ENCODE peak calls at places on chromosome 4, in six cellular contexts. One of them, this sample, is unnamed.

GRCh38 chr4:146976145-146976544 is 30.5 kb upstream of the TTC29 start:
- DNase-seq in effector memory CD4-positive, alpha-beta T cell: no peak
- DNase-seq in GM20000: no peak
- DNase-seq in naive B cell: no peak
- DNase-seq in NCI-H345: no peak
- DNase-seq in pons: no peak
- DNase-seq in this sample: no peak

GRCh38 chr4:141131738-141132688 is 1.3 kb downstream of the RNF150 start:
- DNase-seq in effector memory CD4-positive, alpha-beta T cell: no peak
- DNase-seq in GM20000: peak; percentile 25
- DNase-seq in naive B cell: no peak
- DNase-seq in NCI-H345: peak; percentile 8
- DNase-seq in pons: no peak
- DNase-seq in this sample: peak; percentile 11

GRCh38 chr4:21652508-21653108 is 296.0 kb downstream of the KCNIP4 start:
- DNase-seq in effector memory CD4-positive, alpha-beta T cell: no peak
- DNase-seq in GM20000: no peak
- DNase-seq in naive B cell: no peak
- DNase-seq in NCI-H345: no peak
- DNase-seq in pons: no peak
- DNase-seq in this sample: no peak

GRCh38 chr4:84660606-84661005 is 77.7 kb downstream of the CDS1 start:
- DNase-seq in effector memory CD4-positive, alpha-beta T cell: no peak
- DNase-seq in GM20000: no peak
- DNase-seq in naive B cell: no peak
- DNase-seq in NCI-H345: no peak
- DNase-seq in pons: no peak
- DNase-seq in this sample: no peak

GRCh38 chr4:183443609-183444148 is 757 bp upstream of the CDKN2AIP start:
- DNase-seq in effector memory CD4-positive, alpha-beta T cell: no peak
- DNase-seq in GM20000: no peak
- DNase-seq in naive B cell: no peak
- DNase-seq in NCI-H345: peak; percentile 46
- DNase-seq in pons: peak; percentile 50
- DNase-seq in this sample: peak; percentile 51

GRCh38 chr4:3642806-3643517 is 110.7 kb upstream of the LRPAP1 start:
- DNase-seq in effector memory CD4-positive, alpha-beta T cell: no peak
- DNase-seq in GM20000: no peak
- DNase-seq in naive B cell: no peak
- DNase-seq in NCI-H345: no peak
- DNase-seq in pons: no peak
- DNase-seq in this sample: no peak

GRCh38 chr4:147103403-147103946 is 157.8 kb upstream of the TTC29 start:
- DNase-seq in effector memory CD4-positive, alpha-beta T cell: no peak
- DNase-seq in GM20000: no peak
- DNase-seq in naive B cell: no peak
- DNase-seq in NCI-H345: no peak
- DNase-seq in pons: peak; percentile 51
- DNase-seq in this sample: peak; percentile 96

GRCh38 chr4:154332681-154333421 is 158.7 kb downstream of the DCHS2 start:
- DNase-seq in effector memory CD4-positive, alpha-beta T cell: peak; percentile 1
- DNase-seq in GM20000: peak; percentile 12
- DNase-seq in naive B cell: peak; percentile 66
- DNase-seq in NCI-H345: no peak
- DNase-seq in pons: peak; percentile 36
- DNase-seq in this sample: peak; percentile 9

GRCh38 chr4:183772361-183772760 is 113.3 kb downstream of the TRAPPC11 start:
- DNase-seq in effector memory CD4-positive, alpha-beta T cell: no peak
- DNase-seq in GM20000: no peak
- DNase-seq in naive B cell: no peak
- DNase-seq in NCI-H345: no peak
- DNase-seq in pons: no peak
- DNase-seq in this sample: no peak

This sample was measured in brain microvascular endothelial cell.